ENCODE peak calls at places on chromosomes 13 and 19, in seven cellular contexts. One of them, this sample, is unnamed.

GRCh38 chr13:98650376-98651107 is 73.6 kb upstream of the STK24 start:
- DNase-seq in heart left ventricle: no peak
- DNase-seq in body of pancreas: peak
- DNase-seq in IMR-90: no peak
- DNase-seq in tibial nerve: no peak
- DNase-seq in H54: no peak
- DNase-seq in testis: no peak
- DNase-seq in this sample: no peak

GRCh38 chr13:53946500-53946899 is 917.9 kb downstream of the OLFM4 start:
- DNase-seq in heart left ventricle: no peak
- DNase-seq in body of pancreas: no peak
- DNase-seq in IMR-90: no peak
- DNase-seq in tibial nerve: no peak
- DNase-seq in H54: no peak
- DNase-seq in testis: no peak
- DNase-seq in this sample: peak

GRCh38 chr19:38550376-38550775 is 67.4 kb downstream of the MAP4K1 start:
- DNase-seq in heart left ventricle: no peak
- DNase-seq in body of pancreas: no peak
- DNase-seq in IMR-90: no peak
- DNase-seq in tibial nerve: no peak
- DNase-seq in H54: no peak
- DNase-seq in testis: no peak
- DNase-seq in this sample: no peak

GRCh38 chr13:73842621-73843020 is 291.6 kb downstream of the KLF12 start:
- DNase-seq in heart left ventricle: no peak
- DNase-seq in body of pancreas: no peak
- DNase-seq in IMR-90: peak
- DNase-seq in tibial nerve: no peak
- DNase-seq in H54: no peak
- DNase-seq in testis: no peak
- DNase-seq in this sample: no peak

GRCh38 chr13:48400820-48401219 is 12.1 kb downstream of the LPAR6 start:
- DNase-seq in heart left ventricle: no peak
- DNase-seq in body of pancreas: no peak
- DNase-seq in IMR-90: peak
- DNase-seq in tibial nerve: no peak
- DNase-seq in H54: no peak
- DNase-seq in testis: no peak
- DNase-seq in this sample: no peak

GRCh38 chr13:30807392-30807791 is 72.0 kb downstream of the ALOX5AP start:
- DNase-seq in heart left ventricle: no peak
- DNase-seq in body of pancreas: no peak
- DNase-seq in IMR-90: no peak
- DNase-seq in tibial nerve: no peak
- DNase-seq in H54: no peak
- DNase-seq in testis: no peak
- DNase-seq in this sample: no peak

GRCh38 chr13:80486407-80486806 is 145.5 kb upstream of the SPRY2 start:
- DNase-seq in heart left ventricle: no peak
- DNase-seq in body of pancreas: no peak
- DNase-seq in IMR-90: no peak
- DNase-seq in tibial nerve: no peak
- DNase-seq in H54: no peak
- DNase-seq in testis: peak
- DNase-seq in this sample: no peak

GRCh38 chr19:43847884-43848283 is 20.8 kb downstream of the ZNF283 start:
- DNase-seq in heart left ventricle: no peak
- DNase-seq in body of pancreas: no peak
- DNase-seq in IMR-90: no peak
- DNase-seq in tibial nerve: no peak
- DNase-seq in H54: no peak
- DNase-seq in testis: no peak
- DNase-seq in this sample: no peak

GRCh38 chr13:46106839-46107371 is 2.1 kb upstream of the CPB2 start:
- DNase-seq in heart left ventricle: no peak
- DNase-seq in body of pancreas: no peak
- DNase-seq in IMR-90: no peak
- DNase-seq in tibial nerve: no peak
- DNase-seq in H54: no peak
- DNase-seq in testis: no peak
- DNase-seq in this sample: no peak

GRCh38 chr13:49134305-49134704 is 85.8 kb upstream of the MLNR start:
- DNase-seq in heart left ventricle: no peak
- DNase-seq in body of pancreas: no peak
- DNase-seq in IMR-90: no peak
- DNase-seq in tibial nerve: no peak
- DNase-seq in H54: no peak
- DNase-seq in testis: no peak
- DNase-seq in this sample: no peak

GRCh38 chr19:42233106-42233505 is 9.3 kb downstream of the GSK3A start:
- DNase-seq in heart left ventricle: no peak
- DNase-seq in body of pancreas: no peak
- DNase-seq in IMR-90: no peak
- DNase-seq in tibial nerve: no peak
- DNase-seq in H54: no peak
- DNase-seq in testis: no peak
- DNase-seq in this sample: no peak

GRCh38 chr13:40940841-40941240 is 78.3 kb downstream of the ELF1 start:
- DNase-seq in heart left ventricle: peak
- DNase-seq in body of pancreas: no peak
- DNase-seq in IMR-90: no peak
- DNase-seq in tibial nerve: no peak
- DNase-seq in H54: no peak
- DNase-seq in testis: peak
- DNase-seq in this sample: no peak

GRCh38 chr13:67048793-67049150 is 181.4 kb downstream of the PCDH9 start:
- DNase-seq in heart left ventricle: no peak
- DNase-seq in body of pancreas: no peak
- DNase-seq in IMR-90: peak
- DNase-seq in tibial nerve: no peak
- DNase-seq in H54: no peak
- DNase-seq in testis: no peak
- DNase-seq in this sample: no peak

GRCh38 chr13:43561081-43561480 is 225.7 kb downstream of the ENOX1 start:
- DNase-seq in heart left ventricle: no peak
- DNase-seq in body of pancreas: no peak
- DNase-seq in IMR-90: no peak
- DNase-seq in tibial nerve: no peak
- DNase-seq in H54: no peak
- DNase-seq in testis: no peak
- DNase-seq in this sample: no peak

GRCh38 chr19:14563989-14564650 is 7.7 kb downstream of the NDUFB7 start:
- DNase-seq in heart left ventricle: peak
- DNase-seq in body of pancreas: no peak
- DNase-seq in IMR-90: no peak
- DNase-seq in tibial nerve: no peak
- DNase-seq in H54: no peak
- DNase-seq in testis: peak
- DNase-seq in this sample: peak

GRCh38 chr13:95457294-95457693 is 95.2 kb upstream of the CLDN10 start:
- DNase-seq in heart left ventricle: no peak
- DNase-seq in body of pancreas: no peak
- DNase-seq in IMR-90: peak
- DNase-seq in tibial nerve: no peak
- DNase-seq in H54: no peak
- DNase-seq in testis: no peak
- DNase-seq in this sample: no peak

GRCh38 chr13:87129602-87130300 is 541.4 kb upstream of the SLITRK5 start:
- DNase-seq in heart left ventricle: no peak
- DNase-seq in body of pancreas: no peak
- DNase-seq in IMR-90: peak
- DNase-seq in tibial nerve: no peak
- DNase-seq in H54: peak
- DNase-seq in testis: no peak
- DNase-seq in this sample: no peak

GRCh38 chr13:39347926-39348901 is 254.8 kb downstream of the LHFPL6 start:
- DNase-seq in heart left ventricle: peak
- DNase-seq in body of pancreas: no peak
- DNase-seq in IMR-90: no peak
- DNase-seq in tibial nerve: no peak
- DNase-seq in H54: no peak
- DNase-seq in testis: no peak
- DNase-seq in this sample: no peak

GRCh38 chr13:73169971-73170370 is 111.2 kb downstream of the KLF5 start:
- DNase-seq in heart left ventricle: no peak
- DNase-seq in body of pancreas: no peak
- DNase-seq in IMR-90: no peak
- DNase-seq in tibial nerve: no peak
- DNase-seq in H54: no peak
- DNase-seq in testis: no peak
- DNase-seq in this sample: no peak

GRCh38 chr13:26074706-26075105 is 22.9 kb upstream of the SHISA2 start:
- DNase-seq in heart left ventricle: no peak
- DNase-seq in body of pancreas: no peak
- DNase-seq in IMR-90: peak
- DNase-seq in tibial nerve: no peak
- DNase-seq in H54: no peak
- DNase-seq in testis: peak
- DNase-seq in this sample: no peak

DNA sequence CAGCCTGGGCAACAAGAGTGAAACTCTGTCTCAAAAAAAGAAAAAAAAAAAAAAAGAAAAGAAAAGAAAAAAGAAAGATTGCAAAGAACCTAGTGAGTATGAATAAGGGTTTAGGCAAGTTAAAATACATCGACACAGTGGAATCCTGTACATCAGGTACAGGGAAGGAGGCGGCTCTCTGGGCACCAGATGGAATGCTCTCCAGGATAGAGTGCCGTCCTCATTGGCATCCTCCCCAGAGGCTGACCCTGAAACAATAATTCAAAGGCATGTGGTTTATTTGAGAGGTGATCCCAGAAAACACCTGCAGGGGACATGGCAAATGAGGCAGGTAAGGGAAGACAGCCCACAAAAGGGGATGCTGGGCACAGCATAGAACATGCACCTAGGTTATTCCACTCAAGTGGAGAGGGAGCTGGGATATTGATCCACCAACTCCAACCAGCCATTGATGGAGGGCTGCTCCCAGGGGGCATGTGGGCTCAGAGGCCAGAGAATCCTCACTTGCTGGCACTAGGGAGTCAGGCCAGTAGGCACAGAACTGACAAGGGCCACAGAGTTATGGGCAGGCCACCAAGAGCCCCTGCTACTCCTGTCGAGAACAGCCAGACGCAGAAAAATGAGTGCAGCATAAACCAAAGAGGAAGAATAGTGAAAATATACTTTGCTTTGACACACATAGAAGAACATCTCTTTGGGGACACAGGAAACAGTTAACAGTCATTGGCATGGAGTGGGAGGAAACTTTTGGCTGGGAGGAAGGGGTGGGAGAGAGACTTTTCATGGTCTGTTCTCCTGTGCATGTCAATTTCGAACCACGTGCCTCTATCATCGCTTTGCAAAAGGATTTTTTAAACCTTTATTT is 4.2 kb downstream of the TSPAN16 start:
- DNase-seq in heart left ventricle: no peak
- DNase-seq in body of pancreas: no peak
- DNase-seq in IMR-90: no peak
- DNase-seq in tibial nerve: no peak
- DNase-seq in H54: no peak
- DNase-seq in testis: no peak
- DNase-seq in this sample: no peak
- TF ChIP-seq POLR2A in heart left ventricle: no peak
- TF ChIP-seq POLR2A in body of pancreas: no peak
- TF ChIP-seq POLR2A in IMR-90: no peak
- TF ChIP-seq POLR2A in tibial nerve: no peak
- TF ChIP-seq POLR2A in H54: no peak
- TF ChIP-seq POLR2A in testis: no peak
- TF ChIP-seq POLR2A in this sample: no peak

GRCh38 chr13:44816701-44817684 is 172.3 kb downstream of the NUFIP1 start:
- DNase-seq in heart left ventricle: no peak
- DNase-seq in body of pancreas: no peak
- DNase-seq in IMR-90: peak
- DNase-seq in tibial nerve: no peak
- DNase-seq in H54: peak
- DNase-seq in testis: no peak
- DNase-seq in this sample: no peak

GRCh38 chr13:44814836-44815235 is 174.4 kb downstream of the NUFIP1 start:
- DNase-seq in heart left ventricle: no peak
- DNase-seq in body of pancreas: no peak
- DNase-seq in IMR-90: no peak
- DNase-seq in tibial nerve: no peak
- DNase-seq in H54: no peak
- DNase-seq in testis: no peak
- DNase-seq in this sample: no peak

GRCh38 chr13:44812818-44813217 is 176.5 kb downstream of the NUFIP1 start:
- DNase-seq in heart left ventricle: no peak
- DNase-seq in body of pancreas: no peak
- DNase-seq in IMR-90: no peak
- DNase-seq in tibial nerve: no peak
- DNase-seq in H54: no peak
- DNase-seq in testis: no peak
- DNase-seq in this sample: no peak

GRCh38 chr13:44815507-44816074 is 173.7 kb downstream of the NUFIP1 start:
- DNase-seq in heart left ventricle: no peak
- DNase-seq in body of pancreas: peak
- DNase-seq in IMR-90: peak
- DNase-seq in tibial nerve: peak
- DNase-seq in H54: peak
- DNase-seq in testis: peak
- DNase-seq in this sample: no peak

GRCh38 chr13:44814144-44814543 is 175.1 kb downstream of the NUFIP1 start:
- DNase-seq in heart left ventricle: no peak
- DNase-seq in body of pancreas: no peak
- DNase-seq in IMR-90: no peak
- DNase-seq in tibial nerve: no peak
- DNase-seq in H54: no peak
- DNase-seq in testis: no peak
- DNase-seq in this sample: no peak
- TF ChIP-seq POLR2A in heart left ventricle: no peak
- TF ChIP-seq POLR2A in body of pancreas: no peak
- TF ChIP-seq POLR2A in IMR-90: no peak
- TF ChIP-seq POLR2A in tibial nerve: no peak
- TF ChIP-seq POLR2A in H54: no peak
- TF ChIP-seq POLR2A in testis: no peak
- TF ChIP-seq POLR2A in this sample: no peak

DNA sequence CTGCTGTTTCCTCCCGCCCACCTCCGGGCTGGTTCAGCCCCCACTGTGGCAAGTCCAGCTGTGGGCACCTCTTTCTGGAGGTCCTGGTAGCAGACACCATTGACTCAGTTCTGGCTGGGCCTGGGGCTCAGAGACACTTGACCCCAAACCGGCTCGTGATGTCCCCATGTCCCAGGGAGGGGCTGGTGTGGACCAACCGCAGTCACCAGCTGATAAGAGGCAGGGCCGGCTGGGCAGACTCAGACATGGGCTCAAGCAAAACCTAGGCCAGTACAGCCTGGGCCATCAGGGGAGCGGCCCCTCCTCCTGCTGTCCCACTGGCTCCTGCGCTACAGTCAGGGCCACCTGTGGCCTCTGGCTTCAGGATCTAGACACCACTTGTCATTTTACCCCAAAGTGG is 19.8 kb upstream of the TMEM160 start:
- DNase-seq in heart left ventricle: no peak
- DNase-seq in body of pancreas: no peak
- DNase-seq in IMR-90: no peak
- DNase-seq in tibial nerve: no peak
- DNase-seq in H54: no peak
- DNase-seq in testis: no peak
- DNase-seq in this sample: no peak
- TF ChIP-seq POLR2A in heart left ventricle: no peak
- TF ChIP-seq POLR2A in body of pancreas: no peak
- TF ChIP-seq POLR2A in IMR-90: no peak
- TF ChIP-seq POLR2A in tibial nerve: no peak
- TF ChIP-seq POLR2A in H54: no peak
- TF ChIP-seq POLR2A in testis: no peak
- TF ChIP-seq POLR2A in this sample: no peak

GRCh38 chr19:1265611-1266115 is 3.5 kb upstream of the CIRBP start:
- DNase-seq in heart left ventricle: peak
- DNase-seq in body of pancreas: no peak
- DNase-seq in IMR-90: peak
- DNase-seq in tibial nerve: no peak
- DNase-seq in H54: no peak
- DNase-seq in testis: no peak
- DNase-seq in this sample: peak
- TF ChIP-seq POLR2A in heart left ventricle: no peak
- TF ChIP-seq POLR2A in body of pancreas: no peak
- TF ChIP-seq POLR2A in IMR-90: no peak
- TF ChIP-seq POLR2A in tibial nerve: no peak
- TF ChIP-seq POLR2A in H54: no peak
- TF ChIP-seq POLR2A in testis: no peak
- TF ChIP-seq POLR2A in this sample: no peak

This sample was measured in suprapubic skin.